ENCODE peak calls at places on chromosomes 6 and 20, in four cellular contexts. H is K562, C is HCT116, U is HepG2. E is an unnamed sample.

GRCh38 chr6:152348116-152348515 is 289.0 kb downstream of the SYNE1 start:
- DNase-seq in H (no peak), C (no peak), U (no peak), E (no peak)

GRCh38 chr6:32947552-32948465 is 5.1 kb downstream of the HLA-DMA start:
- DNase-seq in H (peak; percentile 48), C (peak; percentile 48), U (peak; percentile 58), E (peak; percentile 67)

GRCh38 chr6:45327956-45328522 is at the start of gene RUNX2:
- DNase-seq in H (no peak), C (no peak), U (no peak), E (no peak)

GRCh38 chr20:12241065-12241464 is 323.4 kb downstream of the BTBD3 start:
- DNase-seq in H (no peak), C (no peak), U (no peak), E (no peak)

GRCh38 chr6:75579951-75580350 is 21.7 kb upstream of the SENP6 start:
- DNase-seq in H (no peak), C (no peak), U (no peak), E (no peak)

GRCh38 chr20:56504373-56505005 is 20.1 kb upstream of the FAM209A start:
- DNase-seq in H (peak; percentile 41), C (no peak), U (no peak), E (peak; percentile 2)

GRCh38 chr6:112372213-112372806 is 25.2 kb downstream of the RFPL4B start:
- DNase-seq in H (no peak), C (peak; percentile 18), U (no peak), E (peak; percentile 15)

GRCh38 chr20:46056027-46056833 is 27.2 kb downstream of the SLC12A5 start:
- DNase-seq in H (no peak), C (no peak), U (no peak), E (no peak)

GRCh38 chr6:29561091-29561490 is 1.6 kb upstream of the UBD start:
- DNase-seq in H (no peak), C (no peak), U (peak; percentile 43), E (no peak)

GRCh38 chr6:11364971-11365397 is 132.5 kb upstream of the NEDD9 start:
- DNase-seq in H (no peak), C (no peak), U (peak; percentile 73), E (no peak)

GRCh38 chr6:11368264-11368663 is 135.8 kb upstream of the NEDD9 start:
- DNase-seq in H (no peak), C (no peak), U (peak; percentile 24), E (no peak)

GRCh38 chr6:11366934-11367637 is 134.6 kb upstream of the NEDD9 start:
- DNase-seq in H (no peak), C (no peak), U (no peak), E (no peak)

GRCh38 chr6:11367638-11368199 is 135.3 kb upstream of the NEDD9 start:
- DNase-seq in H (no peak), C (no peak), U (peak; percentile 100), E (no peak)

DNA sequence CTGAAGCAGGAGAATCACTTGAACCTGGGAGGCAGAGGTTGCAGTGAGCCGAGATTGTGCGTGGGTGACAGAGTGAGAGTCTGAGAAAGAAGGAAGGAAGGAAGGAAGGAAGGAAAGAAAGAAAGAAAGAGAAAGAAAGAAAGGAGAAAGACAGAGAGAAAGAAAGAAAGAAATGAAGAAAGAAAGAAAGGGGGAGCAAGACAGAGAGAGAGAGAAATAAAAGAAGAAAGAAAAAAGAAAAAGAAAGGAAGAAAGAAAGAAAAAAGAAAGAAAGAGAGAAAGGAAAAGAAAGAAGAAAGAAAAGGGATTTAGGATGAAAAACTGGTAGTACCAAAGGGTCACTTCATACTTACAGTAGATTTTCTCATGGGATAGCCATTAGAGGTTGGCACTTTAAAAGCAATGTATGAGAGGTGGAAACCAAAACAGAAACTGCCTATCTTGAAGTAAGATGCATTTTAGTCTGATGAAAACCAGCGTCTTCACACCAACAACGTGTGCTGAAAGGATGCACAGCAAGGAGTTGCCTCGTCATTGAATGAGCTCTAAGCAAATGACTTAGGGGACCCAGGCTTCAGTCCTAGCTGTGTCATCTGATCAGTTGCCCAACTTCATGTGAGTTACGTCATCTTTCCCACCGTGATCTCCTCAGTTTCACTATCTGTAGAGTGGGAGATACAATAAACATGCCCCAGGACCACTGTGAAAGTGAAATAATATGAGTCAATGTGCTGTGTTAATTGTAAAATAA is 133.9 kb upstream of the NEDD9 start:
- DNase-seq in H (no peak), C (no peak), U (no peak), E (no peak)
- TF ChIP-seq POLR2AphosphoS5 in H (no peak), C (no peak), U (no peak), E (no peak)

GRCh38 chr6:20943036-20943627 is 408.9 kb downstream of the CDKAL1 start:
- DNase-seq in H (no peak), C (no peak), U (no peak), E (no peak)
- TF ChIP-seq TCF7L2 in H (no peak), C (no peak), U (no peak), E (no peak)

GRCh38 chr20:39903806-39904205 is 785.2 kb downstream of the MAFB start:
- DNase-seq in H (no peak), C (no peak), U (no peak), E (no peak)

GRCh38 chr20:39897058-39897457 is 792.0 kb downstream of the MAFB start:
- DNase-seq in H (no peak), C (no peak), U (no peak), E (no peak)

GRCh38 chr20:39898467-39898852 is 790.6 kb downstream of the MAFB start:
- DNase-seq in H (no peak), C (no peak), U (no peak), E (no peak)

GRCh38 chr20:39897781-39898466 is 791.1 kb downstream of the MAFB start:
- DNase-seq in H (no peak), C (no peak), U (no peak), E (no peak)

GRCh38 chr20:39899881-39900280 is 789.2 kb downstream of the MAFB start:
- DNase-seq in H (no peak), C (no peak), U (no peak), E (no peak)
- TF ChIP-seq POLR2AphosphoS5 in H (no peak), C (no peak), U (no peak), E (no peak)

GRCh38 chr20:61121661-61122060 is 130.4 kb upstream of the CDH4 start:
- DNase-seq in H (no peak), C (no peak), U (no peak), E (no peak)

GRCh38 chr20:61123286-61123685 is 128.8 kb upstream of the CDH4 start:
- DNase-seq in H (no peak), C (no peak), U (no peak), E (no peak)

GRCh38 chr20:61119263-61119662 is 132.8 kb upstream of the CDH4 start:
- DNase-seq in H (no peak), C (no peak), U (no peak), E (no peak)

GRCh38 chr20:61118429-61119224 is 133.4 kb upstream of the CDH4 start:
- DNase-seq in H (no peak), C (no peak), U (no peak), E (no peak)

DNA sequence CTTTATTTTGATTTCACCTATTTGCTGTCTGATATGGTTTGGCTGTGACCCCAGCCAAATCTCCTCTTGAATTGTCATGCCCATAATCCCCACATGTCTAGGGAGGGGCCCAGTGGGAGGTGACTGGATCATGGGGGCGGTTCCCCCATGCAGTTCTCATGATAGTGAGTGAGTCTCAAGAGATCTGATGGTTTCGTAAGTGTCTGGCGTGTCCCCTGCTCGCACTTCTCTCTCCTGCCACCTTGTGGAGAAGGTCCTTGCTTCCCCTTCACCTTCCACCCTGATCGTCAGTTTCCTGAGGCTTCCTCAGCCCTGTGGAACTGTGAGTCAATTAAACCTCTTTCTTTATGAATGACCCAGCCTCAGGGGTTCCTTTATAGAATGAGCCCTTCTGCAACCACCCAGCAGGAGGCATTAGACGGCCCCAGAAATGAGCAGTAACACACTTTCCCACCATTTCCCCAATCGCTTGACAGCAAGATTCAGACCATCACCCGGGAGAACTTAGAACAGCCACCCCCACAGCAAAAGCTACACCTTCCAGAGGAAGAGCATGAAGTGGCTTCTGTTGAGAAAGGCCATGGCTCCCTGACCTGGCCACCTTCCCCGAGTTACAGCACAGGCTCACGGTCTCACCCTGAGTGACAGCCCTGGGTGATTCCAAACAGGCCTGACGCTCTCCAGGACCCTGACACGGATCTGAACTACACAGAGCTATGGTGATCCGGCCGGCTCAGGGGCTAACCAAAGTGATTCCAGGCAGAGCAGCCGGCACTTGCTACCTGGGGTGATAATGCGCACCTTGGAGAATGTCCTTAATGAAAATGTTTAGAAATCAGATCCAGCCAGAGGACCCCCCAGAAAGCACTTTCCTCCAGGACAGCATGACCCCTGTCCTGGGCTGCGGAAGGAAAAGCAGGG is 131.2 kb upstream of the CDH4 start:
- DNase-seq in H (no peak), C (no peak), U (peak; percentile 67), E (no peak)
- TF ChIP-seq TCF7L2 in H (no peak), C (no peak), U (no peak), E (no peak)

GRCh38 chr6:36040958-36041357 is 13.3 kb downstream of the MAPK14 start:
- DNase-seq in H (no peak), C (no peak), U (no peak), E (no peak)

GRCh38 chr6:36035240-36035639 is 7.6 kb downstream of the MAPK14 start:
- DNase-seq in H (no peak), C (no peak), U (no peak), E (no peak)

GRCh38 chr6:36039113-36039512 is 11.5 kb downstream of the MAPK14 start:
- DNase-seq in H (no peak), C (no peak), U (peak; percentile 83), E (no peak)

GRCh38 chr6:36033935-36034334 is 6.3 kb downstream of the MAPK14 start:
- DNase-seq in H (no peak), C (no peak), U (no peak), E (no peak)

GRCh38 chr6:36038120-36038876 is 10.7 kb downstream of the MAPK14 start:
- DNase-seq in H (no peak), C (no peak), U (no peak), E (no peak)
- TF ChIP-seq POLR2AphosphoS5 in H (no peak), C (no peak), U (no peak), E (no peak)

DNA sequence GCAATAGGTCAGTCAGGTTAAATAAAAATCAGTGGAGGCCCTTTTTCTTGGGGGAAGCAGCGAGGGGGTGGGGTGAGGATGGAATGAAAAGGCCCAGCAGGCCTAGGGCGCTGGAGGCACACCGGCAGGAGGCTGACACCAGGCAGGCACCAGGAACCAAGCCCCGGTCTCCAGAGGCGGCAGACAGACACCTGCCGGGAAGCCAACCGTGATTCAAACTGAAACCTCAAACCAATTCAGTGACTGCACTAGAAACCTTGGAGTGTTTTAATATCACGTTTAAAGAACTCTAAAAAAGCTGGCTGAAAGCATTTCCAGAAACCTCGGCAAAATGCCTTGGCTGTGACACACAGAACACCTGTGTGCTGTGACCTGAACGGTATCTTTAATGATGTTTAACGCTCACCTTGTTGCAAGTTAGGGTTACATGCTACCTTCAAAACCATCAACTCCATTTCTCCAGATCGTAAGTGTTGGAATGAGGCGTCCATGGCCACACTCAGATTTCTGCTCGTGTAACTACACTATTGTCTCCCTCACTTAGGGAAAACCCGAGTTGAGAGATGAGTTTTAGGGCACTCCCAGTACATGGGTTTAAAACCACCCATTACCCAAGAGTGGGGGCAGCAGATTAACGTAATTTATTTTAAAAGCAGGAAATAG is 27.2 kb downstream of the DIDO1 start:
- DNase-seq in H (no peak), C (no peak), U (no peak), E (no peak)
- TF ChIP-seq TCF7L2 in H (no peak), C (no peak), U (no peak), E (no peak)

DNA sequence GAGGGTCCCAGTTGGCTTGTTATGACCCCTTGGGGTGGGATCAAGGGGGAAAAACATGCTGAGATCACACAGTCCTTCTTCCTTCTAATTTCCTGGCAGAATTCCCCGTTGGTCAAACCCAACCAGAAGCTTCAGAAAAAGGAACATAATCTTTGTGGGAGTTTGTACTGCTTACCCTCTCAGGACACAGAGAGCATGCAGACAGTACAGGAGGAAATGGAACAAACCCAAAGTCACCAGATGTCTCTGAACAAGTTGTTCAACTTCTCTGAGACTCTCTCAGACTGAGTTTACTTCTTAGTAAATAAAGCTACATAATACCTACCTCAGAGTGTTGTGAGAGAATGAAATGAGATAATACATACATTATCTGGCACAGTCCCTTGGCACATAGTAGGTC is 181.1 kb upstream of the TSHZ2 start:
- DNase-seq in H (no peak), C (no peak), U (no peak), E (no peak)
- TF ChIP-seq POLR2AphosphoS5 in H (no peak), C (no peak), U (no peak), E (no peak)

E was measured in Panc1.